ENCODE peak calls at places on chromosomes 4 and X, in four cellular contexts. A is GM12864, L is kidney epithelial cell, W is PC-3. S is an unnamed sample.
A peak's percentile ranks its signal among the peaks of the same experiment; 100 is the strongest.

GRCh38 chr4:3880595-3881120 is 114.5 kb downstream of the ADRA2C start:
- DNase-seq in A (no peak), L (no peak), W (peak; percentile 72), S (peak; percentile 71)

GRCh38 chr4:38821739-38822138 is 17.1 kb upstream of the TLR1 start:
- DNase-seq in A (no peak), L (no peak), W (peak; percentile 45), S (no peak)

GRCh38 chr4:40937140-40937725 is 187.5 kb downstream of the NSUN7 start:
- DNase-seq in A (no peak), L (no peak), W (no peak), S (no peak)

GRCh38 chr4:64407000-64407399 is 2.2 kb downstream of the TECRL start:
- DNase-seq in A (no peak), L (no peak), W (no peak), S (peak; percentile 6)

GRCh38 chr4:174592256-174592984 is 70.1 kb upstream of the HPGD start:
- DNase-seq in A (no peak), L (no peak), W (no peak), S (no peak)

GRCh38 chr4:100424376-100424775 is 93.4 kb downstream of the EMCN start:
- DNase-seq in A (no peak), L (no peak), W (no peak), S (no peak)

GRCh38 chrX:86066998-86067397 is 19.6 kb upstream of the CHM start:
- DNase-seq in A (no peak), L (no peak), W (peak; percentile 12), S (no peak)

GRCh38 chr4:112168719-112169500 is 23.7 kb downstream of the FAM241A start:
- DNase-seq in A (no peak), L (no peak), W (no peak), S (no peak)

GRCh38 chr4:88177981-88178632 is 19.7 kb upstream of the ABCG2 start:
- DNase-seq in A (no peak), L (peak; percentile 91), W (peak; percentile 81), S (peak; percentile 83)

GRCh38 chr4:166972071-166972470 is 262.2 kb downstream of the SPOCK3 start:
- DNase-seq in A (no peak), L (peak; percentile 31), W (peak; percentile 84), S (peak; percentile 54)

GRCh38 chr4:34723606-34724005 is 1520.7 kb downstream of the ARAP2 start:
- DNase-seq in A (no peak), L (no peak), W (no peak), S (no peak)

GRCh38 chr4:17613761-17614415 is 553 bp upstream of the MED28 start:
- DNase-seq in A (no peak), L (peak; percentile 26), W (peak; percentile 77), S (peak; percentile 2)

GRCh38 chrX:115592997-115593734 is 32.2 kb downstream of the PLS3 start:
- DNase-seq in A (no peak), L (no peak), W (peak; percentile 63), S (peak; percentile 56)

GRCh38 chrX:13254076-13254785 is 65.6 kb downstream of the ATXN3L start:
- DNase-seq in A (peak; percentile 37), L (no peak), W (peak; percentile 15), S (peak; percentile 76)

GRCh38 chr4:158300012-158300411 is 89.7 kb downstream of the TMEM144 start:
- DNase-seq in A (no peak), L (no peak), W (no peak), S (no peak)

GRCh38 chr4:106395582-106395981 is 27.0 kb upstream of the GIMD1 start:
- DNase-seq in A (no peak), L (no peak), W (no peak), S (no peak)

GRCh38 chr4:25013756-25014737 is 16.7 kb downstream of the LGI2 start:
- DNase-seq in A (no peak), L (no peak), W (no peak), S (no peak)

GRCh38 chr4:154082760-154083530 is 294.1 kb upstream of the SFRP2 start:
- DNase-seq in A (no peak), L (peak; percentile 19), W (peak; percentile 40), S (peak; percentile 30)

GRCh38 chr4:119314356-119314755 is 7.6 kb downstream of the FABP2 start:
- DNase-seq in A (no peak), L (peak; percentile 12), W (peak; percentile 59), S (peak; percentile 61)

GRCh38 chrX:68402094-68402493 is 31.2 kb downstream of the OPHN1 start:
- DNase-seq in A (no peak), L (no peak), W (no peak), S (no peak)

GRCh38 chr4:162241857-162242256 is 78.1 kb upstream of the FSTL5 start:
- DNase-seq in A (no peak), L (no peak), W (no peak), S (peak; percentile 38)

GRCh38 chr4:182801626-182802025 is 115.6 kb downstream of the DCTD start:
- DNase-seq in A (no peak), L (no peak), W (no peak), S (no peak)

GRCh38 chr4:23298371-23298770 is 591.5 kb downstream of the PPARGC1A start:
- DNase-seq in A (no peak), L (no peak), W (no peak), S (no peak)

GRCh38 chrX:71581210-71581609 is 3.0 kb downstream of the GCNA start:
- DNase-seq in A (no peak), L (no peak), W (no peak), S (no peak)

GRCh38 chr4:165723051-165723805 is 149.8 kb upstream of the TLL1 start:
- DNase-seq in A (no peak), L (no peak), W (peak; percentile 32), S (peak; percentile 47)

GRCh38 chr4:180285796-180286195 is 1957.4 kb upstream of the TENM3 start:
- DNase-seq in A (no peak), L (no peak), W (no peak), S (no peak)

GRCh38 chr4:52299120-52299519 is 248.0 kb downstream of the SPATA18 start:
- DNase-seq in A (no peak), L (no peak), W (no peak), S (peak; percentile 22)

GRCh38 chr4:40121515-40121914 is 64.9 kb downstream of the N4BP2 start:
- DNase-seq in A (peak; percentile 29), L (peak; percentile 80), W (peak; percentile 79), S (peak; percentile 70)

GRCh38 chrX:109902665-109903064 is 100.2 kb upstream of the TMEM164 start:
- DNase-seq in A (no peak), L (peak; percentile 26), W (peak; percentile 33), S (peak; percentile 22)

GRCh38 chr4:100311181-100311580 is 120.9 kb upstream of the DDIT4L start:
- DNase-seq in A (no peak), L (no peak), W (peak; percentile 40), S (peak; percentile 7)

GRCh38 chr4:42609051-42609450 is 47.9 kb downstream of the ATP8A1 start:
- DNase-seq in A (no peak), L (no peak), W (no peak), S (no peak)

GRCh38 chrX:149508467-149508866 is 3.4 kb upstream of the IDS start:
- DNase-seq in A (no peak), L (no peak), W (no peak), S (no peak)

GRCh38 chrX:149506349-149506748 is 1.2 kb upstream of the IDS start:
- DNase-seq in A (no peak), L (no peak), W (peak; percentile 64), S (no peak)

GRCh38 chrX:149504915-149505651 is at the start of gene IDS:
- DNase-seq in A (peak; percentile 61), L (peak; percentile 38), W (peak; percentile 92), S (peak; percentile 86)

GRCh38 chrX:149505671-149506070 is 565 bp upstream of the IDS start:
- DNase-seq in A (no peak), L (no peak), W (no peak), S (no peak)

GRCh38 chrX:149504226-149504914 is 736 bp downstream of the IDS start:
- DNase-seq in A (no peak), L (no peak), W (peak; percentile 30), S (no peak)
- TF ChIP-seq CTCF in A (peak; percentile 69), L (peak; percentile 49), W (peak; percentile 49), S (peak; percentile 7)

DNA sequence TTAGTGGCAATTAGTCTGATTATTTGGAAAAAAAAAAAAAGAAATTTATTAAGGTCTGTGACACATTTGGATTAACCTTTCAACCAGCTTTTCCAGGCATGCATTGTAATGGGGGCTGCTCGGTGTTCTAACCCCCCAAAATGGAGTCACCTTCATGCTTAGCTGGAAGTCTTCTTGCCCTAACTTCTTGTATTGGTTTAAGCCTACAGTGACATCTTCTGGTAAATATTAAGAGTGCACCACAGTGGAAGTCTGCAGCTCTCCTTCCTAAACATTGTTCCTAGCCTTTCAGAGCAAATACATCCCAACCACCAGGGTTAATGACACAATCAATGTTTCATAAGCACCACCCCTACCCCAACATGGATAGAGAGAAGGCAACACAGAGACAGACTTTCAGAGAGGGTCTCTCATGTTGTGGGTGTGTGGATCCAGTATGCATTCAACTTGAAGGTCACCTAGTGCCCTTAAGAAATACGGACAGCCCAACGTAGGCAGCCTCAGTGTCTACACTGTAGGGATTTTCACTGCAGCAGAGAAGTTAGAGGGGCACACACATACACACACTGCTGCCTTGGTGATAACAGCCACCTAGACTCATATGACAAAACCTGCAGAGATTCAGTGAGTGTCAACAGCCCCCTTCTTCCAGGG is 142.9 kb upstream of the MBNL3 start:
- DNase-seq in A (no peak), L (no peak), W (peak; percentile 55), S (peak; percentile 33)
- TF ChIP-seq CTCF in A (peak; percentile 43), L (peak; percentile 49), W (peak; percentile 68), S (peak; percentile 38)

DNA sequence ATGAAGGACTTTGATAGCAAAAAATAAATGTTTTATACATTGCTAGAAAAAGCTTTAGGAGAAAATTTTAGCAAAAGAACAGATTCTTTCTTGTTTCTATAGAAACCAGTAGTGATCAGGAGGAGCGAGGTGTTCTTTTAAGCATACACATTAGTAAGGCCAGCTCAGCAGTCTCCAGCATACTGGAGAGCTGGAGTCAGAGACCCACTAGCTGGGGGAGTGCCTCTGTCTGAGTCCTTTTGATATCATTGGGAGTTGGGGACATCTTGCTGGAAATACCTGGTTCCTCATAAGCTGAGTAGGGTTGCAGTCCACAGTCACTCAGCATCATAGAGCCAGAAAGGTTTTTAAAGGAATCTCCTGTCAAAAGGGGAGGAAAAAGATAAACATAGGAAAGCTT is 67.4 kb downstream of the AFF2 start:
- DNase-seq in A (no peak), L (no peak), W (no peak), S (no peak)
- TF ChIP-seq CTCF in A (no peak), L (no peak), W (no peak), S (no peak)

DNA sequence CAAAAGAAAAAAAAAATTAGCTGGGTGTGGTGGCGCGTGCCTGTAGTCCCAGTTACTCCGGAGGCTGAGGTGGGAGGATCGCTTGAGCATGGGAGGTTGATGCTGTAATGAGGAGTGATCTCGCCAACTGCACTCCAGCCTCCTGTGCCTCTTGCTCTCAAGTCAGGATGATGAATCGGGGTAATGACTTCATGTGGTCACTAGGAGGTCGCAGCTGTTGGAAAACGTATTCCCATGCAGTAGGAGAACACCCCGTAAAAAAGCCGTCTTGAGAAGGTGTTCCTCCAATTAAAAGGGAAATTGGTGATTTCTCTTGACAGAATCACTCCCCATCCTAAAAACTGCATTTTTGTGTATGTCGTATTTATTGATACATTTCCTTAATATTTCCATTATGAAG is 2.2 kb downstream of the CCNB3 start:
- DNase-seq in A (no peak), L (no peak), W (no peak), S (no peak)
- TF ChIP-seq CTCF in A (no peak), L (no peak), W (no peak), S (no peak)